ENCODE peak calls at places on chromosomes 7 and 10, in four cellular contexts. R is cardiac muscle cell, G is fibroblast of lung, N is GM23338. C is an unnamed sample.

GRCh38 chr7:155830961-155831806 is 18.9 kb upstream of the SHH start:
- DNase-seq in R (no peak), G (no peak), N (no peak), C (no peak)

GRCh38 chr7:3861941-3862340 is 560.9 kb downstream of the SDK1 start:
- DNase-seq in R (no peak), G (peak), N (peak), C (peak)

GRCh38 chr10:101032637-101033201 is 1.7 kb downstream of the SFXN3 start:
- DNase-seq in R (no peak), G (peak), N (no peak), C (peak)

GRCh38 chr10:14389981-14390590 is 59.4 kb upstream of the FRMD4A start:
- DNase-seq in R (no peak), G (no peak), N (no peak), C (no peak)

GRCh38 chr7:21887779-21888178 is 57.9 kb downstream of the CDCA7L start:
- DNase-seq in R (no peak), G (no peak), N (no peak), C (no peak)

GRCh38 chr10:86851329-86852207 is 95.1 kb downstream of the BMPR1A start:
- DNase-seq in R (no peak), G (peak), N (no peak), C (no peak)

GRCh38 chr7:39633563-39634550 is 10.5 kb downstream of the RALA start:
- DNase-seq in R (no peak), G (peak), N (no peak), C (no peak)

GRCh38 chr7:129227646-129228578 is 3.1 kb downstream of the AHCYL2 start:
- DNase-seq in R (no peak), G (no peak), N (no peak), C (no peak)

GRCh38 chr10:33465747-33466146 is 131.3 kb upstream of the NRP1 start:
- DNase-seq in R (no peak), G (no peak), N (no peak), C (no peak)

GRCh38 chr7:36563706-36564325 is 160.5 kb downstream of the AOAH start:
- DNase-seq in R (no peak), G (peak), N (no peak), C (no peak)

GRCh38 chr7:70669859-70670258 is 462.1 kb upstream of the GALNT17 start:
- DNase-seq in R (no peak), G (no peak), N (no peak), C (no peak)

GRCh38 chr7:45269192-45269591 is 111.6 kb downstream of the RAMP3 start:
- DNase-seq in R (no peak), G (no peak), N (no peak), C (no peak)

GRCh38 chr10:52951819-52952218 is 179.2 kb upstream of the MBL2 start:
- DNase-seq in R (peak), G (peak), N (peak), C (peak)

GRCh38 chr10:24858244-24858907 is 94.0 kb downstream of the PRTFDC1 start:
- DNase-seq in R (peak), G (peak), N (peak), C (no peak)

GRCh38 chr7:95686109-95686508 is 86.2 kb upstream of the DYNC1I1 start:
- DNase-seq in R (peak), G (peak), N (peak), C (peak)

GRCh38 chr7:54679414-54679813 is 79.6 kb downstream of the SEC61G start:
- DNase-seq in R (no peak), G (no peak), N (no peak), C (no peak)

GRCh38 chr7:16420649-16421332 is 547 bp downstream of the CRPPA start:
- DNase-seq in R (peak), G (peak), N (peak), C (peak)

GRCh38 chr10:75136346-75136745 is 24.9 kb downstream of the SAMD8 start:
- DNase-seq in R (no peak), G (peak), N (peak), C (no peak)

GRCh38 chr7:50595538-50596102 is 30.4 kb upstream of the DDC start:
- DNase-seq in R (peak), G (peak), N (peak), C (no peak)

GRCh38 chr7:149685455-149685854 is 87.9 kb downstream of the ZNF467 start:
- DNase-seq in R (no peak), G (no peak), N (no peak), C (no peak)

GRCh38 chr7:99001482-99002145 is 123.3 kb downstream of the TRRAP start:
- DNase-seq in R (no peak), G (peak), N (no peak), C (no peak)

GRCh38 chr7:3636131-3636860 is 335.2 kb downstream of the SDK1 start:
- DNase-seq in R (no peak), G (peak), N (no peak), C (no peak)

GRCh38 chr10:70617798-70618568 is 15.4 kb upstream of the PRF1 start:
- DNase-seq in R (no peak), G (peak), N (no peak), C (no peak)

GRCh38 chr7:77743518-77743917 is 47.3 kb downstream of the RSBN1L start:
- DNase-seq in R (no peak), G (no peak), N (no peak), C (no peak)

GRCh38 chr10:110075726-110076125 is 67.9 kb downstream of the ADD3 start:
- DNase-seq in R (no peak), G (peak), N (no peak), C (no peak)

GRCh38 chr10:110074986-110075664 is 67.3 kb downstream of the ADD3 start:
- DNase-seq in R (no peak), G (peak), N (no peak), C (no peak)

GRCh38 chr10:110077436-110078120 is 69.8 kb downstream of the ADD3 start:
- DNase-seq in R (no peak), G (peak), N (no peak), C (no peak)

GRCh38 chr10:110078317-110078716 is 70.5 kb downstream of the ADD3 start:
- DNase-seq in R (no peak), G (no peak), N (no peak), C (no peak)

GRCh38 chr10:110076559-110077318 is 69.0 kb downstream of the ADD3 start:
- DNase-seq in R (no peak), G (peak), N (no peak), C (peak)
- H3K4me3 ChIP-seq in R (peak), G (no peak), N (no peak), C (no peak)

DNA sequence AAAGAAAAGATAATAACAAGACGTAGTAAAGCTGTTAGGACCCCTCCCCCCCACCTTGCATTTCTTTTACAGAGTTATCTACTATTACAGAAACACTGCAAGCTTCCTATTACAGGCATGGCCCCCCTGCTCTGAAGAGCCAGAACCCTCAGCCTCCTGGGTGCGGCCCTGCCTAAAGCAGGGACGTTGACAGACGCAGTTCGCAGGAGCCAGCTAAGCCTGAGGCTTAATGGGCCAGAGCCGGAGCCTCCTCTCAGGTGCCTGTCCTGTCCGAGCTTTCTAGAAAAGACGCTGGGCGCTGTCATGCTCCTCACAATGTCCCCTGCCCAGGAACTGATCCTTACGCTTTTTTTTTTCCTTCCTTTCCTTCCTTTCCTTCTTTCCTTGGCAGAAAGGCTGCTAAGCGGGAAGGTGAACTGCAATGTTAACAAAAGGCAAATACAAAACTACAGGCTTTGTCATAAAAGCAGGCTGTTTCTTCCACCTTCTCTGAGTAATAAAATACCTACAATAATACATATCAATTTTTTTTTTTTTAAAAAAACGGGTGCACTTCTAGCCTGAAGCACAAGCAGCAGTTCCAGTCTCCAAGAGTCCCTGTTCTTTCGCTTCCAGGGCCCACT is 11.4 kb downstream of the MNX1 start:
- DNase-seq in R (no peak), G (no peak), N (peak), C (peak)
- H3K4me3 ChIP-seq in R (peak), G (no peak), N (peak), C (peak)

GRCh38 chr7:27897441-27897847 is 157.5 kb downstream of the TAX1BP1 start:
- DNase-seq in R (peak), G (no peak), N (no peak), C (peak)

GRCh38 chr7:27899601-27900000 is 159.6 kb downstream of the TAX1BP1 start:
- DNase-seq in R (no peak), G (no peak), N (no peak), C (no peak)

GRCh38 chr7:27901028-27901760 is 161.2 kb downstream of the TAX1BP1 start:
- DNase-seq in R (peak), G (peak), N (no peak), C (no peak)

GRCh38 chr7:27898735-27899134 is 158.8 kb downstream of the TAX1BP1 start:
- DNase-seq in R (no peak), G (no peak), N (no peak), C (no peak)

GRCh38 chr7:27900006-27900405 is 160.0 kb downstream of the TAX1BP1 start:
- DNase-seq in R (no peak), G (no peak), N (no peak), C (no peak)
- H3K4me3 ChIP-seq in R (no peak), G (no peak), N (no peak), C (no peak)

GRCh38 chr10:31947144-31947926 is 18.7 kb upstream of the ARHGAP12 start:
- DNase-seq in R (no peak), G (peak), N (no peak), C (peak)
- H3K4me3 ChIP-seq in R (no peak), G (no peak), N (no peak), C (no peak)

GRCh38 chr10:59649606-59650346 is 59.9 kb downstream of the SLC16A9 start:
- DNase-seq in R (no peak), G (no peak), N (no peak), C (no peak)

GRCh38 chr10:59654007-59654406 is 55.6 kb downstream of the SLC16A9 start:
- DNase-seq in R (no peak), G (peak), N (no peak), C (no peak)

GRCh38 chr10:59651902-59652301 is 57.7 kb downstream of the SLC16A9 start:
- DNase-seq in R (no peak), G (no peak), N (no peak), C (no peak)

GRCh38 chr10:59644841-59645240 is 64.8 kb downstream of the SLC16A9 start:
- DNase-seq in R (no peak), G (no peak), N (no peak), C (no peak)

DNA sequence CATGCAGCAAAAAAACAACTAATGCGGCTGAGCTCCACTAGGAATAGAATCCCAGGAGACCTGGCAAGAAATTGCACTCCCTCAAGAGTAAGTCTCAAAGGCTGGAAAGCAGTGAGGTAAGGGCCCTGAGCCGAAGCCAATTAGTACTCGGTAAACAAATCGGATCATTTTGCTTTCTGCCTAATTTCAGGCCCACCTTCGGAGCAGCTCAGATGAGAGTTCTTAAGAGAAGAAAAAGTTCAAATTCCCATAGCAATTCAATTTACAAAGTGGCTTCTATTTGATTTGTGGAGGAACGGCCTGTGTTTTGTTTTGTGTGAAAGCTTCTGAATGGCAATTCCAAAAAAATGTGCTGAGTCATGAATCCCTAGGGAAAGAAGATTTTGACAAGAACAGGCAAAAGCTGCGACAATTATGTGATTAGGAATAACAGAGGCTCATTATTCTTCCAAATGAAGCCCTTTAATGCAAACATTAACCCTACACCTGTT is 60.9 kb downstream of the SLC16A9 start:
- DNase-seq in R (peak), G (peak), N (peak), C (no peak)
- H3K4me3 ChIP-seq in R (no peak), G (no peak), N (no peak), C (no peak)

DNA sequence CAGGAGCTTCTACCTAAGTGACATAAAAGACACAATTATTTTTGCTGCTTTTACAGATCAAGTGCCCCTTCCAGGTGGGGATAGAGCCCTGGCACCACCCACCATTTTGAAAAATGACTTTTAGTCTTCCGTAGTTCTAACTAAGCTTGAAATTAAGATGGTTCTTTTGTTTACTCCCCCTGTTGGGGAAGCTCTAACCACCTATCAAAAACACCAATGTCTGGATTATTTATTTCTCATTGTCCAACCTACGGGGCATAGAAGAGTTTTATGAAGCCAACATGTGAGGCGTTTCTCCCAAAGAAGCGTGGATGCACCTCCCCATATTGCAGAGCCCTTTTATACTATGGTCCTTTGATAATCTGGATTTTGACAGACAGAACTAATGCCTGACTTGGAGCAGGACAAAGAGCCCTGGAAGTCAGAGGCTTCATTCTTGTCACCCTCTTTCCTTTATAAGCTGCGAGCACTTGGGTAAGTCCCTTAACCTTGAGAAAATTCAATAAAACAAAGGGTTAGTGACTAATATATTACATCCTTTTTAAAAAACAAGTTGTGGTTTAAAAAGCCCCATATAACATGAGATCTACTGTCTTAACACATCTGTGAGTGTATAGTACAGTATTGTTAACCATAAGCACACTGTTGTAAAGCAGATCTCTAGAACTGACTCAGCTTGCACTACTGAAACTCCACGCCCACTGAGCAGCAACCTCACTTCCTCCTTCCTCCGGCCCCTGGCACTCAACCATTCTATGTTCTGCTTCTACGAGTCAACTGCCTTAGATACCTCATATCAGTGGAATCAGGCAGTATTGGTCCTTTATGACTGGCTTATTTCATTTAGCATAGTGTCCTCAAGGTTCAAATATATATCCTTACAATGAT is 67.5 kb downstream of the ATXN7L1 start:
- DNase-seq in R (no peak), G (peak), N (no peak), C (peak)
- H3K4me3 ChIP-seq in R (no peak), G (no peak), N (no peak), C (no peak)